ENCODE peak calls at places on chromosomes 5 and 9, in six cellular contexts. One of them, this sample, is unnamed.
A peak's percentile ranks its signal among the peaks of the same experiment; 100 is the strongest.

GRCh38 chr5:109029847-109030246 is 282.1 kb downstream of the FER start:
- DNase-seq in neuronal stem cell: no peak
- DNase-seq in NCI-H1436: no peak
- DNase-seq in mesenchymal stem cell: no peak
- DNase-seq in HS-5: no peak
- DNase-seq in neural crest cell: no peak
- DNase-seq in this sample: no peak

GRCh38 chr9:77218612-77219011 is 41.3 kb downstream of the VPS13A start:
- DNase-seq in mesenchymal stem cell: peak; percentile 75
- DNase-seq in neural crest cell: no peak
- DNase-seq in neuronal stem cell: no peak
- DNase-seq in HS-5: peak; percentile 51
- DNase-seq in NCI-H1436: no peak
- DNase-seq in this sample: peak; percentile 3

GRCh38 chr5:40606077-40606765 is 73.5 kb upstream of the PTGER4 start:
- DNase-seq in neural crest cell: no peak
- DNase-seq in NCI-H1436: no peak
- DNase-seq in neuronal stem cell: no peak
- DNase-seq in HS-5: no peak
- DNase-seq in mesenchymal stem cell: no peak
- DNase-seq in this sample: peak; percentile 2

GRCh38 chr5:100518377-100518776 is 16.8 kb upstream of the FAM174A start:
- DNase-seq in NCI-H1436: no peak
- DNase-seq in neuronal stem cell: no peak
- DNase-seq in neural crest cell: no peak
- DNase-seq in HS-5: no peak
- DNase-seq in mesenchymal stem cell: no peak
- DNase-seq in this sample: no peak

GRCh38 chr9:75788006-75788634 is 102.4 kb upstream of the PCSK5 start:
- DNase-seq in HS-5: no peak
- DNase-seq in neural crest cell: no peak
- DNase-seq in neuronal stem cell: no peak
- DNase-seq in NCI-H1436: no peak
- DNase-seq in mesenchymal stem cell: no peak
- DNase-seq in this sample: no peak

GRCh38 chr9:107615325-107615724 is 125.8 kb upstream of the KLF4 start:
- DNase-seq in HS-5: no peak
- DNase-seq in NCI-H1436: no peak
- DNase-seq in mesenchymal stem cell: peak; percentile 71
- DNase-seq in neuronal stem cell: no peak
- DNase-seq in neural crest cell: no peak
- DNase-seq in this sample: no peak

GRCh38 chr5:16178745-16179372 is 732 bp downstream of the MARCHF11 start:
- DNase-seq in NCI-H1436: no peak
- DNase-seq in neural crest cell: peak; percentile 94
- DNase-seq in HS-5: no peak
- DNase-seq in mesenchymal stem cell: peak; percentile 51
- DNase-seq in neuronal stem cell: peak; percentile 92
- DNase-seq in this sample: peak; percentile 76

GRCh38 chr5:174022384-174023095 is 23.0 kb upstream of the NSG2 start:
- DNase-seq in mesenchymal stem cell: no peak
- DNase-seq in NCI-H1436: no peak
- DNase-seq in HS-5: no peak
- DNase-seq in neural crest cell: no peak
- DNase-seq in neuronal stem cell: no peak
- DNase-seq in this sample: no peak

GRCh38 chr9:76586555-76587314 is 127.8 kb downstream of the GCNT1 start:
- DNase-seq in NCI-H1436: no peak
- DNase-seq in mesenchymal stem cell: no peak
- DNase-seq in HS-5: no peak
- DNase-seq in neuronal stem cell: no peak
- DNase-seq in neural crest cell: no peak
- DNase-seq in this sample: no peak